ENCODE peak calls at places on chromosomes 12 and 14, in nine cellular contexts. T, I, L, Z, R, H, W, S and O are unnamed samples.

GRCh38 chr12:48890657-48891418 is 25.2 kb upstream of the RND1 start:
- DNase-seq in S (peak; percentile 78), W (peak; percentile 72), R (peak; percentile 83), L (peak; percentile 80), Z (peak; percentile 55), H (peak; percentile 72), I (peak; percentile 74), T (peak; percentile 66), O (peak; percentile 75)

GRCh38 chr12:98211914-98212695 is 303.3 kb upstream of the TMPO start:
- DNase-seq in L (no peak), W (no peak), H (no peak), I (no peak), Z (no peak), R (no peak), T (peak; percentile 13), S (no peak), O (no peak)

GRCh38 chr14:93430889-93431670 is at the start of gene UNC79:
- DNase-seq in S (peak; percentile 67), Z (no peak), R (peak; percentile 64), L (peak; percentile 78), H (no peak), W (no peak), T (peak; percentile 1), I (no peak), O (peak; percentile 70)

GRCh38 chr12:44875954-44876553 is at the start of gene NELL2:
- DNase-seq in H (peak; percentile 34), Z (no peak), W (peak; percentile 65), R (peak; percentile 13), T (no peak), S (peak; percentile 54), L (peak; percentile 25), I (peak; percentile 64), O (no peak)

GRCh38 chr14:42214981-42215491 is 608.4 kb downstream of the LRFN5 start:
- DNase-seq in W (no peak), I (no peak), R (no peak), H (peak; percentile 58), S (no peak), Z (peak; percentile 19), T (peak; percentile 77), L (no peak), O (peak; percentile 45)

GRCh38 chr12:128791395-128792322 is 32.1 kb downstream of the SLC15A4 start:
- DNase-seq in H (peak; percentile 44), I (no peak), L (no peak), R (no peak), S (no peak), T (no peak), Z (no peak), W (no peak), O (no peak)

GRCh38 chr12:48946206-48946605 is 11.1 kb downstream of the ARF3 start:
- DNase-seq in H (no peak), S (no peak), W (no peak), I (no peak), T (no peak), Z (no peak), R (no peak), L (no peak), O (no peak)

GRCh38 chr14:22614240-22614799 is 16.2 kb downstream of the ABHD4 start:
- DNase-seq in H (peak; percentile 99), T (peak; percentile 94), W (no peak), R (no peak), I (no peak), S (no peak), L (peak; percentile 63), Z (peak; percentile 97), O (no peak)

GRCh38 chr14:32426028-32426427 is 96.9 kb downstream of the AKAP6 start:
- DNase-seq in S (no peak), L (no peak), H (no peak), W (no peak), I (no peak), R (no peak), Z (no peak), T (no peak), O (no peak)

GRCh38 chr12:120702629-120703028 is 7.6 kb upstream of the UNC119B start:
- DNase-seq in R (no peak), T (no peak), Z (no peak), W (no peak), S (no peak), I (no peak), L (peak; percentile 32), H (no peak), O (no peak)